ENCODE peak calls at places on chromosomes 16 and 17, in four cellular contexts. H is GM12878, L is K562, B is H1. G is an unnamed sample.

GRCh38 chr17:7530294-7530900 is 18.5 kb upstream of the TNFSF12 start:
- DNase-seq in H (no peak), L (no peak), B (no peak), G (no peak)

GRCh38 chr17:55624789-55625433 is 97.8 kb downstream of the TMEM100 start:
- DNase-seq in H (no peak), L (no peak), B (no peak), G (no peak)

GRCh38 chr17:49980703-49981197 is 11.8 kb downstream of the DLX4 start:
- DNase-seq in H (no peak), L (no peak), B (peak), G (peak)

GRCh38 chr17:16352303-16352837 is 899 bp downstream of the CENPV start:
- DNase-seq in H (no peak), L (peak), B (peak), G (peak)

GRCh38 chr17:74836691-74837467 is 22.8 kb downstream of the GRIN2C start:
- DNase-seq in H (no peak), L (no peak), B (no peak), G (no peak)

GRCh38 chr16:30582611-30583340 is 2.7 kb downstream of the ZNF785 start:
- DNase-seq in H (no peak), L (no peak), B (no peak), G (no peak)

GRCh38 chr17:39270923-39271322 is 45.2 kb upstream of the STAC2 start:
- DNase-seq in H (no peak), L (no peak), B (no peak), G (no peak)

GRCh38 chr17:57067162-57067561 is 17.9 kb upstream of the AKAP1 start:
- DNase-seq in H (no peak), L (no peak), B (no peak), G (no peak)

GRCh38 chr17:39662551-39663339 is 2.4 kb upstream of the TCAP start:
- DNase-seq in H (no peak), L (no peak), B (peak), G (peak)

GRCh38 chr16:78210305-78210704 is 110.9 kb downstream of the WWOX start:
- DNase-seq in H (no peak), L (no peak), B (peak), G (no peak)

GRCh38 chr16:77250395-77250794 is 51.2 kb downstream of the SYCE1L start:
- DNase-seq in H (no peak), L (no peak), B (no peak), G (no peak)

GRCh38 chr17:67386965-67387551 is 10.0 kb downstream of the PITPNC1 start:
- DNase-seq in H (no peak), L (peak), B (peak), G (peak)

GRCh38 chr16:85451646-85452363 is 161.3 kb upstream of the GSE1 start:
- DNase-seq in H (no peak), L (no peak), B (no peak), G (no peak)

GRCh38 chr16:69563605-69564580 is 1.9 kb upstream of the NFAT5 start:
- DNase-seq in H (peak), L (no peak), B (peak), G (no peak)

GRCh38 chr16:69564845-69565610 is 738 bp upstream of the NFAT5 start:
- DNase-seq in H (no peak), L (no peak), B (no peak), G (no peak)

GRCh38 chr16:69565611-69566436 is at the start of gene NFAT5:
- DNase-seq in H (no peak), L (peak), B (peak), G (peak)

GRCh38 chr16:69566437-69567030 is 768 bp downstream of the NFAT5 start:
- DNase-seq in H (no peak), L (peak), B (peak), G (peak)

DNA sequence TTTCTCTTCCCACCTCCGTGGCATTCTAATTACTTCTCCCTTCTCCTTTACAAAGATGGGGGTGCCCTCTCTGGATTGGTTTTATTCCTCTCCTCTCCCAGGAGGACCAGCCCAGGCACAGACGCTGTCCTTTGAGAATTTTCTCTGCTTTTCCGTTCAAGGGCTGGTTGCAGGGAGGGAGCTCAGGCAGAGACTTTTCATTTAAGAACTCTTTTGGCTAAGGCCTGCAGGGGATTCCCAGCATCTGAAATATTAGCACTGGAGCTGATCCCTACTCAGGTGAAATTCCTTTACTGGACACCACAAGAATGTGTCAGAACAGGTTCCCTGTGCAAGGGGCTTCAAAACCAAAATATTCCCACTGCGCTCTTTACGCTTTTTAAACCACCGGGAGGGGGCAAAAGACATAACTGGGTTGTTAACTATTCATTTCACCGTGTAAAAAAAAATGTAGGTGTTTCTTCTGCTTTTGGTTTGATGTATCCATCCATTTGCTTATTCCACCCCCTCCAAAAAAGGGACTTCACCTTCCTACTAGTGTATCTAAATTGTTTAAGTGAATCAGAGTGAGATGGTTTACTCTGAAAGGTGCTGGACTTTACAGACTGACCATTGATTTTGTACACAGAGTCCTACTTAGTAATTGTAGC is 1.4 kb downstream of the NFAT5 start:
- DNase-seq in H (no peak), L (no peak), B (no peak), G (no peak)
- TF ChIP-seq ATF3 in H (no peak), L (no peak), B (no peak), G (no peak)

GRCh38 chr16:87409781-87410180 is 17.6 kb downstream of the MAP1LC3B start:
- DNase-seq in H (no peak), L (no peak), B (no peak), G (no peak)

GRCh38 chr16:87409153-87409552 is 17.0 kb downstream of the MAP1LC3B start:
- DNase-seq in H (no peak), L (no peak), B (no peak), G (no peak)

GRCh38 chr16:87406495-87407088 is 14.5 kb downstream of the MAP1LC3B start:
- DNase-seq in H (no peak), L (peak), B (no peak), G (no peak)

GRCh38 chr16:87404764-87405625 is 12.9 kb downstream of the MAP1LC3B start:
- DNase-seq in H (no peak), L (no peak), B (no peak), G (no peak)

GRCh38 chr16:87407511-87408112 is 15.5 kb downstream of the MAP1LC3B start:
- DNase-seq in H (peak), L (no peak), B (no peak), G (no peak)
- TF ChIP-seq ATF3 in H (no peak), L (no peak), B (no peak), G (no peak)

GRCh38 chr16:87152221-87152755 is 164.9 kb downstream of the C16orf95 start:
- DNase-seq in H (no peak), L (no peak), B (no peak), G (no peak)

GRCh38 chr16:87145181-87146176 is 171.7 kb downstream of the C16orf95 start:
- DNase-seq in H (no peak), L (peak), B (no peak), G (no peak)

GRCh38 chr16:87150359-87151280 is 166.6 kb downstream of the C16orf95 start:
- DNase-seq in H (no peak), L (no peak), B (no peak), G (no peak)

GRCh38 chr16:87146676-87147075 is 170.5 kb downstream of the C16orf95 start:
- DNase-seq in H (no peak), L (no peak), B (no peak), G (no peak)

GRCh38 chr16:87149051-87149450 is 168.1 kb downstream of the C16orf95 start:
- DNase-seq in H (no peak), L (no peak), B (no peak), G (no peak)
- TF ChIP-seq ATF3 in H (no peak), L (no peak), B (no peak), G (no peak)

DNA sequence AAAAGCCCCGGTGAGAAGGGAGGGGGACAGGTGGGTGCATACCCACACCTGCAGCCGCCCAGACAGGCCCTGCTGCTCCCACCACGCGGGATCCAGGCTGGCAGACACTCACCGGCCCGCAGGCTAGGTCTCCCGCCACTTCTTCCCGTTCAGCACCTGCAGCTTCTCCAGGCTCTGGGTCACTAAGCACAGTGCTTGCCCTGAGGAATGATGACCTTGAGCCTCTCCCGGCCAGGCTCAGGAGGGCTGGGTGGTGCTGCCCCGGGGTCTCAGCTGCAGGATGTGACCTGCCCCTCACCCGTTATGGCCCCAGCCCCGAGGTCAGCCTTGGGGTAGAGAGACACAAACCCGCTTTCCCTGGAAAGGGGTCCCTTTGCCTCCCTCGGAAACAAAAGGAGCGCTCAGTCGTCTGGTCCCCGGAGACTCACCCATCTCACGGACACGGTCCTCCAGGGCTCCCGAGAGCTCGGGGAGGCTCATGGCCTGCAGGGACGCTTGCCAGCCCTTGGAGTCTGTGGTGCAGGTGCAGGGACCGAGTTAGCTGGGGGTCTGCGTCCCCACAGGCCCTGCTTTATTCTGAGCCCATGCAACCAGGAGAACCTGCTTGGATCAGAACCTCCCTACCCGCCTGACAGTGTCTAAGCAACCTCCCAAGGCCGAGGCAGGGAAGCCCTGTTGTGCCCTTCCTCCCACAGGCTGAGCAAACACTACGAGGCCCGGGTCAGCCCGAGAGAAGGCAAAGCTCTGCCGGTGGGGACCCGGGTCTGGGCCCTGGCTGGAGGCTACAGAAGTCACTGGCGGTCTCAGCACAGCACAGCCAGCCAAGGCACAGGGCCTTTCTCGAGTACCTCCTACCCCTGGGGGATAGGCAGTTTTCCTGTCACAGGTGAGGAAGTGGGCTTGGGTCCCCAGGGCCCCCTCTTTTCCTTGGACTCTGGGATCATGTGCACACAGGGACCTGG is 3.8 kb downstream of the NUDT16L1 start:
- DNase-seq in H (no peak), L (no peak), B (no peak), G (no peak)
- TF ChIP-seq ATF3 in H (no peak), L (no peak), B (no peak), G (no peak)

GRCh38 chr16:82481455-82481854 is 145.3 kb upstream of the CDH13 start:
- DNase-seq in H (no peak), L (no peak), B (no peak), G (no peak)
- TF ChIP-seq ATF3 in H (no peak), L (no peak), B (no peak), G (no peak)

GRCh38 chr16:2466667-2467300 is 4.3 kb upstream of the NTN3 start:
- DNase-seq in H (no peak), L (no peak), B (no peak), G (no peak)
- TF ChIP-seq ATF3 in H (no peak), L (no peak), B (no peak), G (no peak)

GRCh38 chr17:61635913-61636432 is 45.0 kb upstream of the NACA2 start:
- DNase-seq in H (peak), L (peak), B (peak), G (peak)
- TF ChIP-seq ATF3 in H (no peak), L (no peak), B (no peak), G (no peak)

G was measured in WTC11.